ENCODE peak calls at places on chromosome 13, in nine cellular contexts. Z is spleen, T is body of pancreas, W is sigmoid colon, D is IMR-90, Q is testis, V is transverse colon, R is endothelial cell of umbilical vein, N is tibial nerve. B is an unnamed sample.

GRCh38 chr13:114258589-114258988 is 22.8 kb upstream of the UPF3A start:
- DNase-seq in Z (no peak), T (peak), W (no peak), D (no peak), Q (no peak), V (peak), R (no peak), N (no peak), B (no peak)

GRCh38 chr13:40109324-40109958 is 454.0 kb downstream of the COG6 start:
- DNase-seq in Z (no peak), T (no peak), W (no peak), D (peak), Q (no peak), V (no peak), R (no peak), N (no peak), B (no peak)

GRCh38 chr13:79659161-79659560 is 178.2 kb downstream of the NDFIP2 start:
- DNase-seq in Z (no peak), T (no peak), W (no peak), D (no peak), Q (no peak), V (no peak), R (peak), N (no peak), B (no peak)

GRCh38 chr13:102799544-102800144 is 725 bp downstream of the BIVM start:
- DNase-seq in Z (peak), T (peak), W (peak), D (peak), Q (peak), V (peak), R (no peak), N (no peak), B (no peak)

GRCh38 chr13:97224544-97225324 is 2.6 kb downstream of the MBNL2 start:
- DNase-seq in Z (no peak), T (peak), W (no peak), D (peak), Q (no peak), V (peak), R (peak), N (no peak), B (peak)

GRCh38 chr13:20090349-20090748 is 70.5 kb downstream of the GJA3 start:
- DNase-seq in Z (no peak), T (no peak), W (no peak), D (no peak), Q (no peak), V (no peak), R (no peak), N (no peak), B (no peak)

GRCh38 chr13:113835461-113836274 is 28.2 kb downstream of the GAS6 start:
- DNase-seq in Z (no peak), T (no peak), W (no peak), D (peak), Q (no peak), V (no peak), R (no peak), N (no peak), B (peak)

GRCh38 chr13:51799261-51799660 is 4.7 kb downstream of the DHRS12 start:
- DNase-seq in Z (no peak), T (no peak), W (peak), D (no peak), Q (no peak), V (no peak), R (no peak), N (no peak), B (no peak)

GRCh38 chr13:75541961-75542360 is 4.3 kb upstream of the COMMD6 start:
- DNase-seq in Z (no peak), T (no peak), W (no peak), D (no peak), Q (no peak), V (no peak), R (no peak), N (no peak), B (no peak)

GRCh38 chr13:75533866-75534265 is 3.8 kb downstream of the COMMD6 start:
- DNase-seq in Z (no peak), T (no peak), W (no peak), D (no peak), Q (no peak), V (no peak), R (no peak), N (no peak), B (no peak)

GRCh38 chr13:75541287-75541686 is 3.6 kb upstream of the COMMD6 start:
- DNase-seq in Z (no peak), T (no peak), W (no peak), D (peak), Q (no peak), V (no peak), R (no peak), N (no peak), B (no peak)

DNA sequence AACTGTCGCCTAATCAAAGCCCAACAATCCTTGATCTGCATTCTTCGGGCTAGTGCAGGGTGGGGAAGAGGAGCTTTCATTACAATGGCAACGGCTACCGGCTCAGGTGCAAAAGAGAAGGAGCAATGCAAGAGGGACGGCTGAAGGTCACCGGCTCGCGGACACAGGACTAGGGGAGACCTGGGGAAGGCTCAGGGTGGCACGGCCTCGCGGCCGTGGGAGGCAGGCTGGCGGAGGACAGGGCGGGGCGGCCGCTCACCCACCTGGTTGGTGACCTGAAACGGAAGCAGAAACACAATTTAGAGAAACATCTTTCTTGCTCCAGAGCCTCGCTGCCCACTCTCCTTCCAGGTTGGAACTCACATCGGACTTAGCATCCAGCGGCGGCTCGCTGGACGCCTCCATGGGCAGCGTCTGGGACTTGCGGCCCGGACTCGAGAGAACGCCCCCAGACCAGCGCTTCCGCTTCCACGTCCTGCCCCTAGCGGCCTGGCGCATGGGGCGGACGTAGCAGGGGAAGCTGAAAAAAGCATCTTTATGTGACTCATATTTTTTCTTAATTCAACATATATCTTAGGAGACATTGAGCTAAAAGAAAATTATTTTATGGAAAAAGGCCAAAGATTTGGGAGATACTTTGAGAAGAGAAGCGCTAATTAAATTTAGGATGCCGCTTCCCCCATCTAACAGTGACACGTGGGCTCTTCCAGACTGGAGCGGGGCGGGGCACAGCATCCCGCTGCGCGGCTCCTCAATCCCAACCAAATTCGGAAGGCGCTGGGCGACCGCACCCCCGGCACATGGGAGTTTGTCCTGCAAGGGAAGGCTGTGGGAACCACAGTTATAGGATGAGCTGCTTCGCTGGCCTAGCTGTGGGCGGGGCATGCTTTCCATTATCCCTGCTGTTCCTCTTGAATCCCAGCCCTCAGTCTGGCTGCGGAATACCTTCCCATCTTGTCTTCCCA is at the start of gene COMMD6:
- DNase-seq in Z (peak), T (peak), W (peak), D (peak), Q (peak), V (peak), R (peak), N (peak), B (peak)
- TF ChIP-seq CTCF in Z (peak), T (peak), W (peak), D (no peak), Q (peak), V (peak), R (no peak), N (peak), B (peak)

DNA sequence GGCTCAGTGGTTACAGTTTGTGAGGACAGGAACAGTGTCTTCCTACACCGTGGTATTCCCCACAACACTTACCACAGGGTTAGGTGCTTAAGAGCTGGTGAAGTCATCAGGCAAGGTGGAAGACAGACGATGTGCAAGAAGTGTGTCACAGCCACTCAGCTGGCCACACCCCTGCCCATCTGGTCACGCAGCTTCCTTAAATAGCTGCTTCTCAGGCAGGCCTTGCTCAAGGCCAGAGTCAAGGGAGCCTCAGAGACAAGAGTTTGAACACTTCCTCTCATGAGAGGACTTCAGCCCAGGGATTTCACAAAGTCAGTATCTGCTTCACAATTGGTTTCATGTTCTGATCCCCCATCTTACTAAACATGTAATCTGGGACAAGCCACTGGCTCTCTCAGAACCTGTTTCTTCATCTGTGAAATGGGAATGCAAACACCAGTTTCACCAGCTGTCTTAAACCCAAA is 80.3 kb upstream of the FRY start:
- DNase-seq in Z (peak), T (peak), W (peak), D (peak), Q (peak), V (peak), R (no peak), N (peak), B (no peak)
- TF ChIP-seq POLR2A in Z (no peak), T (no peak), W (no peak), D (no peak), Q (no peak), V (no peak), R (no peak), N (no peak), B (no peak)

DNA sequence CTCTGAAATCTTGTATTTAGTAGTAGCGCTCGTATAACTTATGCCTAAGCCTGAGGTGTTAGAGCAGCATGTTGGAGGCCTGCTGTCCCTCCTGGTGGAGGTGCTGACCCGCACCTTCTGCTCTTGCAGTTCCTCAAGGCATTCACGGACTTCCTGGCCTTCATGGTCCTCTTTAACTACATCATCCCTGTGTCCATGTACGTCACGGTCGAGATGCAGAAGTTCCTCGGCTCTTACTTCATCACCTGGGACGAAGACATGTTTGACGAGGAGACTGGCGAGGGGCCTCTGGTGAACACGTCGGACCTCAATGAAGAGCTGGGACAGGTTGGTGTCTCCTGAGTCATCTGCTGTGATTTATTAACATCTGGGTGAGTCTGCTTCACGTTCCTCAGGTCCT is 136.7 kb downstream of the ATP11A start:
- DNase-seq in Z (no peak), T (no peak), W (peak), D (no peak), Q (no peak), V (no peak), R (no peak), N (no peak), B (no peak)
- H3K27ac ChIP-seq in Z (no peak), T (no peak), W (no peak), D (no peak), Q (no peak), V (no peak), R (no peak), N (no peak), B (no peak)

GRCh38 chr13:22278336-22278929 is 607.6 kb downstream of the FGF9 start:
- DNase-seq in Z (no peak), T (peak), W (no peak), D (peak), Q (peak), V (peak), R (no peak), N (peak), B (peak)
- TF ChIP-seq CTCF in Z (no peak), T (no peak), W (peak), D (peak), Q (peak), V (peak), R (no peak), N (no peak), B (no peak)

DNA sequence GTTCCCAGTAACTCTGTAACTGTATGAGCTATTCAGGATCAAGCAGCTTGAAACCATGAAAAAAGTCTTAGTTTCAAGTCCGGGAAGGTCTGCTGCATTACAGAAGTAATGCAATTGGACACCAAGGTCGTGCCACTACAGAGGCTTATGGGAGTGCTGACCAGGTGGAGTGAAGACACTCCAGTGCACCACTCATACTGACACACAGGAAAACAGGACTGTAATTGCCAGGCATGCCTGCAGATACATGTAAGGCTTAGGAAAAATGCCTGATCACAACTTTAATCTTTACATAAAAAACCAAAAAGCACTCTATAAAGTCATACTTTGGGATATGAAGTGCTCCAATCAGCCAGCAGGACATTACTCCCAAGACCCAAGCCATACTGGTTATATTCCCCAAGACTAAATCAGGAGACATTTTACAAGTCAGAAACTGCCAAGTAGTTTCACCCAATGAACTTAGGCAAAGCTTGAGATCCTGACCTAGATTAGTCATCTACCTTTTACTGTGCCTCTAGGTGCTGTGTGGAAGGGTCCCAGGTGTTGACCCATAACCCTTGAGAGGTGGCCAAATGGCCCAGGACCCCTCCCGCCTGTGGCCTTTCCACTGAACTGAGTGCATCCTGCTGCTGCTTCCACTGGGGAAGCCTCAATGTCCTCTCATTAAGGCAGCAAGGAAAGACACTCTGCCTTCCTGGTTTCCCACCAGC is 27.5 kb downstream of the ANKRD10 start:
- DNase-seq in Z (no peak), T (no peak), W (no peak), D (peak), Q (no peak), V (no peak), R (no peak), N (no peak), B (no peak)
- TF ChIP-seq POLR2A in Z (no peak), T (no peak), W (no peak), D (no peak), Q (no peak), V (no peak), R (no peak), N (no peak), B (no peak)

GRCh38 chr13:46617885-46618284 is 64.9 kb downstream of the LRCH1 start:
- DNase-seq in Z (no peak), T (no peak), W (no peak), D (no peak), Q (no peak), V (no peak), R (no peak), N (no peak), B (no peak)
- H3K27ac ChIP-seq in Z (no peak), T (no peak), W (peak), D (no peak), Q (peak), V (peak), R (no peak), N (no peak), B (no peak)

DNA sequence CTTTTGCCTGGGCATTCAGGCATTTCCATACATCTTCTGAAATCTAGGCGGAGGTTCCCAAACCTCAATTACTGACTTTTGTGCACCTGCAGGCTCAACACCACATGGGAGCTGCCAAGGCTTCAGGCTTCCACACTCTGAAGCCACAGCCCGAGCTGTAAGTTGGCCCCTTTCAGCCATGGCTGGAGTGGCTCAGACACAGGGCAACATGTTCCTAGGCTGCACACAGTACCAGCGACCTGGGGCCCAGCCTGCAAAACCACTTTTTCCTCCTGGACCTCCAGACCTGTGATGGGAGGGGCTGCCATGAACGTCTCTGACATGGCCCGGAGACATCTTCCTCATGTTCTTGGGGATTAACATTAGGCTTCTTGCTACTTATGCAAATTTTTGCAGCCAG is 1558.2 kb upstream of the PCDH20 start:
- DNase-seq in Z (peak), T (no peak), W (no peak), D (no peak), Q (no peak), V (no peak), R (no peak), N (no peak), B (no peak)
- TF ChIP-seq CTCF in Z (no peak), T (no peak), W (no peak), D (no peak), Q (no peak), V (no peak), R (no peak), N (no peak), B (no peak)

GRCh38 chr13:45335397-45336024 is 5.5 kb downstream of the TPT1 start:
- DNase-seq in Z (no peak), T (no peak), W (no peak), D (no peak), Q (no peak), V (no peak), R (no peak), N (no peak), B (no peak)
- TF ChIP-seq POLR2A in Z (no peak), T (no peak), W (no peak), D (peak), Q (no peak), V (no peak), R (peak), N (no peak), B (no peak)

B was measured in ovary.